ENCODE peak calls at places on chromosomes 12 and 14, in six cellular contexts. One of them, this sample, is unnamed.

GRCh38 chr12:91406920-91407341 is 224.3 kb upstream of the DCN start:
- DNase-seq in astrocyte: peak; percentile 32
- DNase-seq in hepatocyte: peak; percentile 49
- DNase-seq in tibial artery: no peak
- DNase-seq in fibroblast of lung: no peak
- DNase-seq in AG04450: no peak
- DNase-seq in this sample: no peak

GRCh38 chr14:59711083-59711482 is 134.5 kb upstream of the CCDC175 start:
- DNase-seq in hepatocyte: peak; percentile 49
- DNase-seq in AG04450: no peak
- DNase-seq in astrocyte: no peak
- DNase-seq in fibroblast of lung: no peak
- DNase-seq in tibial artery: no peak
- DNase-seq in this sample: no peak

GRCh38 chr12:76010732-76011458 is 20.7 kb downstream of the PHLDA1 start:
- DNase-seq in fibroblast of lung: no peak
- DNase-seq in tibial artery: no peak
- DNase-seq in hepatocyte: peak; percentile 38
- DNase-seq in AG04450: no peak
- DNase-seq in astrocyte: peak; percentile 30
- DNase-seq in this sample: no peak

GRCh38 chr12:108815875-108816594 is 41.3 kb downstream of the SSH1 start:
- DNase-seq in astrocyte: peak; percentile 65
- DNase-seq in hepatocyte: no peak
- DNase-seq in AG04450: no peak
- DNase-seq in tibial artery: peak; percentile 63
- DNase-seq in fibroblast of lung: peak; percentile 55
- DNase-seq in this sample: no peak

GRCh38 chr12:118980407-118981014 is 830 bp upstream of the SRRM4 start:
- DNase-seq in tibial artery: no peak
- DNase-seq in astrocyte: no peak
- DNase-seq in fibroblast of lung: no peak
- DNase-seq in hepatocyte: no peak
- DNase-seq in AG04450: no peak
- DNase-seq in this sample: no peak

GRCh38 chr14:76936483-76936882 is 92.0 kb downstream of the IRF2BPL start:
- DNase-seq in hepatocyte: peak; percentile 36
- DNase-seq in astrocyte: peak; percentile 39
- DNase-seq in tibial artery: no peak
- DNase-seq in AG04450: no peak
- DNase-seq in fibroblast of lung: peak; percentile 88
- DNase-seq in this sample: no peak

GRCh38 chr12:93710574-93710926 is 33.4 kb downstream of the CRADD start:
- DNase-seq in tibial artery: no peak
- DNase-seq in fibroblast of lung: no peak
- DNase-seq in astrocyte: no peak
- DNase-seq in hepatocyte: no peak
- DNase-seq in AG04450: no peak
- DNase-seq in this sample: no peak

GRCh38 chr14:74065746-74066575 is 18.3 kb downstream of the ALDH6A1 start:
- DNase-seq in fibroblast of lung: peak; percentile 75
- DNase-seq in astrocyte: peak; percentile 16
- DNase-seq in tibial artery: no peak
- DNase-seq in AG04450: no peak
- DNase-seq in hepatocyte: no peak
- DNase-seq in this sample: no peak

GRCh38 chr12:3407723-3408122 is 83.3 kb upstream of the PRMT8 start:
- DNase-seq in tibial artery: no peak
- DNase-seq in hepatocyte: no peak
- DNase-seq in astrocyte: no peak
- DNase-seq in AG04450: no peak
- DNase-seq in fibroblast of lung: no peak
- DNase-seq in this sample: no peak

GRCh38 chr12:27289414-27289813 is 43.2 kb upstream of the BMAL2 start:
- DNase-seq in fibroblast of lung: no peak
- DNase-seq in tibial artery: no peak
- DNase-seq in astrocyte: peak; percentile 22
- DNase-seq in AG04450: no peak
- DNase-seq in hepatocyte: no peak
- DNase-seq in this sample: no peak

GRCh38 chr12:96425321-96425720 is 25.1 kb upstream of the CDK17 start:
- DNase-seq in tibial artery: no peak
- DNase-seq in hepatocyte: no peak
- DNase-seq in astrocyte: peak; percentile 96
- DNase-seq in AG04450: peak; percentile 80
- DNase-seq in fibroblast of lung: peak; percentile 99
- DNase-seq in this sample: no peak

GRCh38 chr12:66398931-66399625 is 96.8 kb downstream of the HELB start:
- DNase-seq in fibroblast of lung: peak; percentile 14
- DNase-seq in hepatocyte: no peak
- DNase-seq in tibial artery: no peak
- DNase-seq in AG04450: no peak
- DNase-seq in astrocyte: peak; percentile 4
- DNase-seq in this sample: no peak

GRCh38 chr12:57142727-57143126 is 4.7 kb downstream of the LRP1-AS start:
- DNase-seq in astrocyte: no peak
- DNase-seq in hepatocyte: no peak
- DNase-seq in tibial artery: no peak
- DNase-seq in fibroblast of lung: no peak
- DNase-seq in AG04450: no peak
- DNase-seq in this sample: no peak

GRCh38 chr12:32400114-32400672 is 835 bp downstream of the FGD4 start:
- DNase-seq in hepatocyte: peak; percentile 30
- DNase-seq in astrocyte: no peak
- DNase-seq in fibroblast of lung: no peak
- DNase-seq in AG04450: no peak
- DNase-seq in tibial artery: no peak
- DNase-seq in this sample: no peak

GRCh38 chr12:85206543-85206942 is 73.5 kb upstream of the ALX1 start:
- DNase-seq in astrocyte: no peak
- DNase-seq in tibial artery: no peak
- DNase-seq in hepatocyte: no peak
- DNase-seq in fibroblast of lung: no peak
- DNase-seq in AG04450: no peak
- DNase-seq in this sample: no peak

GRCh38 chr14:58793096-58793740 is 155.5 kb downstream of the DACT1 start:
- DNase-seq in fibroblast of lung: no peak
- DNase-seq in astrocyte: no peak
- DNase-seq in hepatocyte: no peak
- DNase-seq in tibial artery: no peak
- DNase-seq in AG04450: no peak
- DNase-seq in this sample: no peak

GRCh38 chr14:57492859-57493258 is 798 bp downstream of the CCDC198 start:
- DNase-seq in hepatocyte: peak; percentile 43
- DNase-seq in astrocyte: peak; percentile 88
- DNase-seq in fibroblast of lung: peak; percentile 76
- DNase-seq in tibial artery: no peak
- DNase-seq in AG04450: no peak
- DNase-seq in this sample: no peak

GRCh38 chr12:8156416-8156815 is 399 bp upstream of the ZNF705A start:
- DNase-seq in astrocyte: no peak
- DNase-seq in AG04450: no peak
- DNase-seq in fibroblast of lung: no peak
- DNase-seq in tibial artery: no peak
- DNase-seq in hepatocyte: no peak
- DNase-seq in this sample: no peak

GRCh38 chr12:8156845-8157244 is at the start of gene ZNF705A:
- DNase-seq in tibial artery: no peak
- DNase-seq in AG04450: peak; percentile 59
- DNase-seq in fibroblast of lung: peak; percentile 35
- DNase-seq in hepatocyte: no peak
- DNase-seq in astrocyte: peak; percentile 85
- DNase-seq in this sample: no peak

GRCh38 chr12:8154526-8154925 is 2.3 kb upstream of the ZNF705A start:
- DNase-seq in hepatocyte: no peak
- DNase-seq in fibroblast of lung: peak; percentile 43
- DNase-seq in tibial artery: no peak
- DNase-seq in astrocyte: peak; percentile 6
- DNase-seq in AG04450: peak; percentile 43
- DNase-seq in this sample: no peak

DNA sequence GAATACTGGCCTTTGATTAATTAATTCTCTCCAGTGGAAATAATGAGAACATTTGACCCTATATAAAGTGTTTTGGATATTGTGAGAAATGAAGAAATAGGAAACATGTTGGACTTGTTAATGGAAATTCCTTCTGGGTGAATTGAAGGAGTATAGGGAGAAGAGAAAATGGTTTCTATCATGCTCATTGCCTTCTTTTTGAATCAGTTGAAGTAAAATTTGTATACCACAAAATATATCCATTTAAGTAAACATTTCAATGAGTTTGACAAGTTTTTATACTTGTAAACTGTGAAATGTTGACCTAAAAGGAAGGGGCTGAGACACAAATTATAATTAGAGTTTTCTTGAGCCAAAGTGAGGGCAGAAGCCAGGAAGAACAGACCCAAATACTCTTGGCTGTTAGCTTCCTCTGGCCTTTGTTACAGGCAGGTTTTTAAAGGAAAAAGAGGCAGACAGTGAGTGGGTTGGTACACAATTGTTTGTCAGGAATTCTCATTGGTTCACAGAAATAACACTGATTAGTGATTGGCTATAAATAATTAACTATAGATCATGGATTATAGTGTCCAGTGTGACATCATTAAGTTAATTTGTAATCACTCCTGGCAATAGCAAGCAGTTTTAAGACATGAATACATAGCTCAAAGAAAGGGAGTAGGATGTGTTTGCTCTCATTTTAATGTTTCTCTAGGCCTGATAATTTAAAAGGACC is 826 bp downstream of the ZNF705A start:
- DNase-seq in fibroblast of lung: no peak
- DNase-seq in astrocyte: no peak
- DNase-seq in hepatocyte: no peak
- DNase-seq in AG04450: no peak
- DNase-seq in tibial artery: no peak
- DNase-seq in this sample: no peak
- H3K27ac ChIP-seq in fibroblast of lung: no peak overlapping the region
- H3K27ac ChIP-seq in astrocyte: peak overlapping the region; percentile 65
- H3K27ac ChIP-seq in hepatocyte: peak overlapping the region; percentile 64
- H3K27ac ChIP-seq in AG04450: peak overlapping the region; percentile 74
- H3K27ac ChIP-seq in tibial artery: no peak overlapping the region
- H3K27ac ChIP-seq in this sample: no peak overlapping the region

GRCh38 chr14:99244299-99244959 is 27.6 kb downstream of the BCL11B start:
- DNase-seq in astrocyte: no peak
- DNase-seq in tibial artery: no peak
- DNase-seq in AG04450: no peak
- DNase-seq in fibroblast of lung: no peak
- DNase-seq in hepatocyte: no peak
- DNase-seq in this sample: no peak

GRCh38 chr14:99242238-99242637 is 29.8 kb downstream of the BCL11B start:
- DNase-seq in tibial artery: no peak
- DNase-seq in fibroblast of lung: no peak
- DNase-seq in AG04450: no peak
- DNase-seq in hepatocyte: no peak
- DNase-seq in astrocyte: no peak
- DNase-seq in this sample: no peak

GRCh38 chr14:99244960-99245340 is 27.0 kb downstream of the BCL11B start:
- DNase-seq in tibial artery: no peak
- DNase-seq in astrocyte: no peak
- DNase-seq in AG04450: no peak
- DNase-seq in fibroblast of lung: no peak
- DNase-seq in hepatocyte: no peak
- DNase-seq in this sample: no peak

GRCh38 chr14:99241314-99242035 is 30.5 kb downstream of the BCL11B start:
- DNase-seq in fibroblast of lung: no peak
- DNase-seq in tibial artery: no peak
- DNase-seq in AG04450: no peak
- DNase-seq in hepatocyte: no peak
- DNase-seq in astrocyte: no peak
- DNase-seq in this sample: peak; percentile 49

GRCh38 chr14:99242816-99243795 is 28.9 kb downstream of the BCL11B start:
- DNase-seq in hepatocyte: no peak
- DNase-seq in fibroblast of lung: no peak
- DNase-seq in AG04450: no peak
- DNase-seq in astrocyte: no peak
- DNase-seq in tibial artery: no peak
- DNase-seq in this sample: no peak
- H3K27me3 ChIP-seq in hepatocyte: peaks cover 12% of the 10 kb centered on the region
- H3K27me3 ChIP-seq in fibroblast of lung: peaks cover 5% of the 10 kb centered on the region
- H3K27me3 ChIP-seq in AG04450: peaks cover 18% of the 10 kb centered on the region
- H3K27me3 ChIP-seq in astrocyte: peaks cover 37% of the 10 kb centered on the region
- H3K27me3 ChIP-seq in tibial artery: peaks cover 56% of the 10 kb centered on the region
- H3K27me3 ChIP-seq in this sample: no peaks in the 10 kb centered on the region

DNA sequence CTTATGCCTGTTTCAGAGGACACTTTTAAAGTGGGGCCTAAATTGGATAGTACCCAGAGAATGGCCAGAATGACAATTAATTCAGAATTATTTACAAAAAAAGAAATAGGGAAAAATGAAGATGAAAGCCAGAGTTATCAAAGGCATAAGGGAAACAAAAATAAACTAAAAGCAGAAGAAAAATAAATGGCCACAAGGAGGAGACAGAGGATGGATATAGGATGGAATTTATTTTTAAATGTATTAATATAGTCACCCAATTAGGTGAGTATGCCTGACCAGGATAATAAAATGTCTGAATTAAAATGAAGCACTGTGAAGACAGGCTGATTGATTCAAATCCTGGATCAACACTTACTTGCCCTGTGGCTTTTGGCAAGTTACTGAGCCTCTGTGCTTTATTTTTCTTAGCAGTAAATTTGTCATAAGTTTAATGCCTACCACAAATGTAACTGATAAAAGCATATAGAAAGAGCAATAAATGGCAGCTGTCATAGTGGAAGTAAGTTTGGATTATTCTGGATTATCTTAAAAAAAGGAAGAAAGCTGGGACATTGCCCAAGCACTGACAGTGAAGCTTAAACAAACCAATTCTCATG is 3.4 kb downstream of the CLEC9A start:
- DNase-seq in astrocyte: no peak
- DNase-seq in tibial artery: no peak
- DNase-seq in hepatocyte: no peak
- DNase-seq in AG04450: no peak
- DNase-seq in fibroblast of lung: peak; percentile 54
- DNase-seq in this sample: no peak
- TF ChIP-seq CTCF in astrocyte: peak; percentile 23
- TF ChIP-seq CTCF in tibial artery: peak; percentile 33
- TF ChIP-seq CTCF in hepatocyte: peak; percentile 67
- TF ChIP-seq CTCF in AG04450: peak; percentile 55
- TF ChIP-seq CTCF in fibroblast of lung: peak; percentile 41
- TF ChIP-seq CTCF in this sample: no peak

GRCh38 chr14:71711619-71712018 is 220.6 kb upstream of the RGS6 start:
- DNase-seq in AG04450: no peak
- DNase-seq in astrocyte: peak; percentile 99
- DNase-seq in fibroblast of lung: peak; percentile 87
- DNase-seq in tibial artery: no peak
- DNase-seq in hepatocyte: peak; percentile 23
- DNase-seq in this sample: no peak
- H3K27ac ChIP-seq in AG04450: peak overlapping the region; percentile 83
- H3K27ac ChIP-seq in astrocyte: peak overlapping the region; percentile 86
- H3K27ac ChIP-seq in fibroblast of lung: peak overlapping the region; percentile 27
- H3K27ac ChIP-seq in tibial artery: peak overlapping the region; percentile 56
- H3K27ac ChIP-seq in hepatocyte: peak overlapping the region; percentile 39
- H3K27ac ChIP-seq in this sample: no peak overlapping the region